ENCODE peak calls at places on chromosome 9, in seven cellular contexts. One of them, this sample, is unnamed.

GRCh38 chr9:93262537-93263310 is 78.8 kb downstream of the WNK2 start:
- DNase-seq in adrenal gland: peak
- DNase-seq in CD4-positive, alpha-beta T cell: no peak
- DNase-seq in substantia nigra: no peak
- DNase-seq in astrocyte: no peak
- DNase-seq in tibial artery: peak
- DNase-seq in pancreas: peak
- DNase-seq in this sample: no peak

GRCh38 chr9:133855802-133856592 is 117.8 kb upstream of the SARDH start:
- DNase-seq in adrenal gland: peak
- DNase-seq in CD4-positive, alpha-beta T cell: no peak
- DNase-seq in substantia nigra: no peak
- DNase-seq in astrocyte: peak
- DNase-seq in tibial artery: peak
- DNase-seq in pancreas: no peak
- DNase-seq in this sample: no peak

GRCh38 chr9:70406446-70406862 is 8.0 kb downstream of the KLF9 start:
- DNase-seq in adrenal gland: no peak
- DNase-seq in CD4-positive, alpha-beta T cell: no peak
- DNase-seq in substantia nigra: no peak
- DNase-seq in astrocyte: peak
- DNase-seq in tibial artery: no peak
- DNase-seq in pancreas: no peak
- DNase-seq in this sample: no peak

GRCh38 chr9:2373648-2374047 is 247.9 kb upstream of the VLDLR start:
- DNase-seq in adrenal gland: no peak
- DNase-seq in CD4-positive, alpha-beta T cell: no peak
- DNase-seq in substantia nigra: no peak
- DNase-seq in astrocyte: no peak
- DNase-seq in tibial artery: no peak
- DNase-seq in pancreas: no peak
- DNase-seq in this sample: no peak

GRCh38 chr9:134323741-134324358 is 2.4 kb upstream of the RXRA start:
- DNase-seq in adrenal gland: peak
- DNase-seq in CD4-positive, alpha-beta T cell: no peak
- DNase-seq in substantia nigra: peak
- DNase-seq in astrocyte: peak
- DNase-seq in tibial artery: peak
- DNase-seq in pancreas: peak
- DNase-seq in this sample: peak

GRCh38 chr9:97615439-97616072 is 17.6 kb downstream of the TSTD2 start:
- DNase-seq in adrenal gland: peak
- DNase-seq in CD4-positive, alpha-beta T cell: peak
- DNase-seq in substantia nigra: peak
- DNase-seq in astrocyte: peak
- DNase-seq in tibial artery: peak
- DNase-seq in pancreas: no peak
- DNase-seq in this sample: peak

GRCh38 chr9:136617746-136618577 is 44.8 kb upstream of the EGFL7 start:
- DNase-seq in adrenal gland: no peak
- DNase-seq in CD4-positive, alpha-beta T cell: no peak
- DNase-seq in substantia nigra: no peak
- DNase-seq in astrocyte: no peak
- DNase-seq in tibial artery: no peak
- DNase-seq in pancreas: peak
- DNase-seq in this sample: no peak

GRCh38 chr9:16001856-16002255 is 449.0 kb downstream of the CCDC171 start:
- DNase-seq in adrenal gland: no peak
- DNase-seq in CD4-positive, alpha-beta T cell: no peak
- DNase-seq in substantia nigra: no peak
- DNase-seq in astrocyte: peak
- DNase-seq in tibial artery: no peak
- DNase-seq in pancreas: no peak
- DNase-seq in this sample: no peak

GRCh38 chr9:98074119-98074990 is 17.8 kb downstream of the NANS start:
- DNase-seq in adrenal gland: peak
- DNase-seq in CD4-positive, alpha-beta T cell: peak
- DNase-seq in substantia nigra: peak
- DNase-seq in astrocyte: no peak
- DNase-seq in tibial artery: peak
- DNase-seq in pancreas: no peak
- DNase-seq in this sample: peak

GRCh38 chr9:18438300-18438925 is 35.5 kb upstream of the ADAMTSL1 start:
- DNase-seq in adrenal gland: no peak
- DNase-seq in CD4-positive, alpha-beta T cell: no peak
- DNase-seq in substantia nigra: peak
- DNase-seq in astrocyte: peak
- DNase-seq in tibial artery: peak
- DNase-seq in pancreas: peak
- DNase-seq in this sample: peak

GRCh38 chr9:16309350-16310271 is 560.9 kb downstream of the BNC2 start:
- DNase-seq in adrenal gland: no peak
- DNase-seq in CD4-positive, alpha-beta T cell: no peak
- DNase-seq in substantia nigra: no peak
- DNase-seq in astrocyte: no peak
- DNase-seq in tibial artery: peak
- DNase-seq in pancreas: no peak
- DNase-seq in this sample: peak

GRCh38 chr9:10252174-10252573 is 360.6 kb downstream of the PTPRD start:
- DNase-seq in adrenal gland: peak
- DNase-seq in CD4-positive, alpha-beta T cell: no peak
- DNase-seq in substantia nigra: no peak
- DNase-seq in astrocyte: peak
- DNase-seq in tibial artery: no peak
- DNase-seq in pancreas: no peak
- DNase-seq in this sample: no peak

GRCh38 chr9:116193636-116194035 is 40.0 kb downstream of the PAPPA start:
- DNase-seq in adrenal gland: no peak
- DNase-seq in CD4-positive, alpha-beta T cell: no peak
- DNase-seq in substantia nigra: no peak
- DNase-seq in astrocyte: peak
- DNase-seq in tibial artery: no peak
- DNase-seq in pancreas: no peak
- DNase-seq in this sample: no peak

GRCh38 chr9:5292141-5292540 is 12.4 kb downstream of the RLN2 start:
- DNase-seq in adrenal gland: no peak
- DNase-seq in CD4-positive, alpha-beta T cell: no peak
- DNase-seq in substantia nigra: no peak
- DNase-seq in astrocyte: peak
- DNase-seq in tibial artery: no peak
- DNase-seq in pancreas: no peak
- DNase-seq in this sample: no peak

GRCh38 chr9:135154050-135154570 is 66.6 kb downstream of the OLFM1 start:
- DNase-seq in adrenal gland: no peak
- DNase-seq in CD4-positive, alpha-beta T cell: no peak
- DNase-seq in substantia nigra: no peak
- DNase-seq in astrocyte: no peak
- DNase-seq in tibial artery: no peak
- DNase-seq in pancreas: no peak
- DNase-seq in this sample: no peak

GRCh38 chr9:13570521-13570974 is 291.1 kb upstream of the MPDZ start:
- DNase-seq in adrenal gland: no peak
- DNase-seq in CD4-positive, alpha-beta T cell: no peak
- DNase-seq in substantia nigra: no peak
- DNase-seq in astrocyte: no peak
- DNase-seq in tibial artery: no peak
- DNase-seq in pancreas: no peak
- DNase-seq in this sample: no peak

GRCh38 chr9:135332516-135332915 is 147.1 kb upstream of the PPP1R26 start:
- DNase-seq in adrenal gland: no peak
- DNase-seq in CD4-positive, alpha-beta T cell: no peak
- DNase-seq in substantia nigra: no peak
- DNase-seq in astrocyte: no peak
- DNase-seq in tibial artery: peak
- DNase-seq in pancreas: no peak
- DNase-seq in this sample: no peak

GRCh38 chr9:130142635-130143034 is 29.6 kb upstream of the NCS1 start:
- DNase-seq in adrenal gland: no peak
- DNase-seq in CD4-positive, alpha-beta T cell: no peak
- DNase-seq in substantia nigra: no peak
- DNase-seq in astrocyte: no peak
- DNase-seq in tibial artery: no peak
- DNase-seq in pancreas: no peak
- DNase-seq in this sample: no peak

GRCh38 chr9:130143279-130143893 is 28.8 kb upstream of the NCS1 start:
- DNase-seq in adrenal gland: no peak
- DNase-seq in CD4-positive, alpha-beta T cell: no peak
- DNase-seq in substantia nigra: no peak
- DNase-seq in astrocyte: no peak
- DNase-seq in tibial artery: no peak
- DNase-seq in pancreas: no peak
- DNase-seq in this sample: no peak

GRCh38 chr9:130147215-130147614 is 25.0 kb upstream of the NCS1 start:
- DNase-seq in adrenal gland: no peak
- DNase-seq in CD4-positive, alpha-beta T cell: no peak
- DNase-seq in substantia nigra: no peak
- DNase-seq in astrocyte: no peak
- DNase-seq in tibial artery: no peak
- DNase-seq in pancreas: no peak
- DNase-seq in this sample: no peak

GRCh38 chr9:130144703-130145102 is 27.5 kb upstream of the NCS1 start:
- DNase-seq in adrenal gland: peak
- DNase-seq in CD4-positive, alpha-beta T cell: no peak
- DNase-seq in substantia nigra: no peak
- DNase-seq in astrocyte: no peak
- DNase-seq in tibial artery: no peak
- DNase-seq in pancreas: no peak
- DNase-seq in this sample: no peak

DNA sequence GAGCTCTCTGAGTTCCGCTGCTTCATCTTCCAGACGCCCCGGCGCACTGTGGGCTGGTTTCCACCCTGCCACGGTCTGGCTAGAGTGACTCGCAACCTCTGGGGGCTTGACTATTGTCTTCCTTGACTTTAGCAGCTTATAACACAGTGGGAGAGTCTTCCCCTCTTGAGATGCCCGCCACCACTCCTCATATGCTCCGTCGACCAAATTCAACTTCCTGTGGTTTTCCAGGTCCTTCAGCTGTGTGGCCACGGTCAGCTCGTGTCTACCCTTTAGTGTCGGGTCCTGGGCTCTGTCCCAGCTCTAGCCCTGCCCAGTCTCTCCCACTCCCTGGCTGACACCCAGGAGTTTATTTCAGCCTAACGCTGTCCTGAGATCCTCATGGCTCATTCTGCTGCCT is 28.2 kb upstream of the NCS1 start:
- DNase-seq in adrenal gland: peak
- DNase-seq in CD4-positive, alpha-beta T cell: no peak
- DNase-seq in substantia nigra: no peak
- DNase-seq in astrocyte: peak
- DNase-seq in tibial artery: no peak
- DNase-seq in pancreas: no peak
- DNase-seq in this sample: peak
- H3K27ac ChIP-seq in adrenal gland: no peak
- H3K27ac ChIP-seq in CD4-positive, alpha-beta T cell: no peak
- H3K27ac ChIP-seq in substantia nigra: no peak
- H3K27ac ChIP-seq in astrocyte: no peak
- H3K27ac ChIP-seq in tibial artery: peak
- H3K27ac ChIP-seq in pancreas: no peak
- H3K27ac ChIP-seq in this sample: no peak

GRCh38 chr9:138072161-138072842 is 194.7 kb downstream of the CACNA1B start:
- DNase-seq in adrenal gland: no peak
- DNase-seq in CD4-positive, alpha-beta T cell: no peak
- DNase-seq in substantia nigra: no peak
- DNase-seq in astrocyte: no peak
- DNase-seq in tibial artery: no peak
- DNase-seq in pancreas: no peak
- DNase-seq in this sample: no peak
- H3K27ac ChIP-seq in adrenal gland: no peak
- H3K27ac ChIP-seq in CD4-positive, alpha-beta T cell: no peak
- H3K27ac ChIP-seq in substantia nigra: no peak
- H3K27ac ChIP-seq in astrocyte: no peak
- H3K27ac ChIP-seq in tibial artery: no peak
- H3K27ac ChIP-seq in pancreas: no peak
- H3K27ac ChIP-seq in this sample: no peak

GRCh38 chr9:114860187-114860586 is 54.3 kb upstream of the TNFSF15 start:
- DNase-seq in adrenal gland: no peak
- DNase-seq in CD4-positive, alpha-beta T cell: no peak
- DNase-seq in substantia nigra: no peak
- DNase-seq in astrocyte: no peak
- DNase-seq in tibial artery: no peak
- DNase-seq in pancreas: no peak
- DNase-seq in this sample: no peak

GRCh38 chr9:114856210-114856941 is 50.5 kb upstream of the TNFSF15 start:
- DNase-seq in adrenal gland: no peak
- DNase-seq in CD4-positive, alpha-beta T cell: no peak
- DNase-seq in substantia nigra: no peak
- DNase-seq in astrocyte: peak
- DNase-seq in tibial artery: no peak
- DNase-seq in pancreas: no peak
- DNase-seq in this sample: no peak

GRCh38 chr9:114855488-114855887 is 49.6 kb upstream of the TNFSF15 start:
- DNase-seq in adrenal gland: no peak
- DNase-seq in CD4-positive, alpha-beta T cell: no peak
- DNase-seq in substantia nigra: no peak
- DNase-seq in astrocyte: peak
- DNase-seq in tibial artery: no peak
- DNase-seq in pancreas: no peak
- DNase-seq in this sample: no peak

GRCh38 chr9:114854736-114855355 is 49.0 kb upstream of the TNFSF15 start:
- DNase-seq in adrenal gland: no peak
- DNase-seq in CD4-positive, alpha-beta T cell: no peak
- DNase-seq in substantia nigra: no peak
- DNase-seq in astrocyte: no peak
- DNase-seq in tibial artery: no peak
- DNase-seq in pancreas: no peak
- DNase-seq in this sample: no peak

GRCh38 chr9:114856942-114857315 is 51.1 kb upstream of the TNFSF15 start:
- DNase-seq in adrenal gland: no peak
- DNase-seq in CD4-positive, alpha-beta T cell: no peak
- DNase-seq in substantia nigra: no peak
- DNase-seq in astrocyte: peak
- DNase-seq in tibial artery: no peak
- DNase-seq in pancreas: no peak
- DNase-seq in this sample: no peak
- H3K27ac ChIP-seq in adrenal gland: no peak
- H3K27ac ChIP-seq in CD4-positive, alpha-beta T cell: no peak
- H3K27ac ChIP-seq in substantia nigra: no peak
- H3K27ac ChIP-seq in astrocyte: peak
- H3K27ac ChIP-seq in tibial artery: no peak
- H3K27ac ChIP-seq in pancreas: no peak
- H3K27ac ChIP-seq in this sample: no peak

GRCh38 chr9:127519301-127520166 is 68.2 kb downstream of the LRSAM1 start:
- DNase-seq in adrenal gland: peak
- DNase-seq in CD4-positive, alpha-beta T cell: no peak
- DNase-seq in substantia nigra: peak
- DNase-seq in astrocyte: peak
- DNase-seq in tibial artery: no peak
- DNase-seq in pancreas: peak
- DNase-seq in this sample: no peak

GRCh38 chr9:127522727-127523126 is 71.4 kb downstream of the LRSAM1 start:
- DNase-seq in adrenal gland: no peak
- DNase-seq in CD4-positive, alpha-beta T cell: no peak
- DNase-seq in substantia nigra: no peak
- DNase-seq in astrocyte: no peak
- DNase-seq in tibial artery: no peak
- DNase-seq in pancreas: peak
- DNase-seq in this sample: no peak

GRCh38 chr9:127523312-127523851 is 72.1 kb downstream of the LRSAM1 start:
- DNase-seq in adrenal gland: peak
- DNase-seq in CD4-positive, alpha-beta T cell: no peak
- DNase-seq in substantia nigra: no peak
- DNase-seq in astrocyte: no peak
- DNase-seq in tibial artery: no peak
- DNase-seq in pancreas: peak
- DNase-seq in this sample: no peak

GRCh38 chr9:127521919-127522304 is 70.6 kb downstream of the LRSAM1 start:
- DNase-seq in adrenal gland: peak
- DNase-seq in CD4-positive, alpha-beta T cell: no peak
- DNase-seq in substantia nigra: no peak
- DNase-seq in astrocyte: no peak
- DNase-seq in tibial artery: no peak
- DNase-seq in pancreas: peak
- DNase-seq in this sample: peak

GRCh38 chr9:127520941-127521918 is 69.9 kb downstream of the LRSAM1 start:
- DNase-seq in adrenal gland: peak
- DNase-seq in CD4-positive, alpha-beta T cell: no peak
- DNase-seq in substantia nigra: no peak
- DNase-seq in astrocyte: peak
- DNase-seq in tibial artery: no peak
- DNase-seq in pancreas: peak
- DNase-seq in this sample: peak
- H3K27ac ChIP-seq in adrenal gland: peak
- H3K27ac ChIP-seq in CD4-positive, alpha-beta T cell: no peak
- H3K27ac ChIP-seq in substantia nigra: no peak
- H3K27ac ChIP-seq in astrocyte: peak
- H3K27ac ChIP-seq in tibial artery: peak
- H3K27ac ChIP-seq in pancreas: peak
- H3K27ac ChIP-seq in this sample: peak